ENCODE peak calls at places on chromosomes 12 and 14, in four cellular contexts. R is Caki2, Z is anterior cingulate cortex, A is activated T-cell treated with anti-CD3 and anti-CD28 coated beads for 1 hour. T is an unnamed sample.

GRCh38 chr14:24873551-24873950 is 176.4 kb downstream of the STXBP6 start:
- DNase-seq in A (no peak), Z (no peak), R (no peak), T (no peak)

GRCh38 chr14:88323086-88323519 is at the start of gene KCNK10:
- DNase-seq in Z (no peak), A (no peak), R (peak), T (peak)

GRCh38 chr12:95096852-95097251 is 23.4 kb upstream of the NR2C1 start:
- DNase-seq in R (no peak), A (no peak), Z (no peak), T (peak)

GRCh38 chr12:114275937-114276785 is 129.8 kb downstream of the TBX5 start:
- DNase-seq in Z (no peak), R (no peak), A (no peak), T (no peak)

GRCh38 chr14:87992349-87992719 is 648 bp downstream of the GALC start:
- DNase-seq in Z (peak), R (no peak), A (no peak), T (peak)

GRCh38 chr14:78673845-78674244 is 503.7 kb downstream of the NRXN3 start:
- DNase-seq in A (no peak), R (no peak), Z (no peak), T (no peak)

GRCh38 chr12:52442600-52443061 is 8.5 kb upstream of the KRT75 start:
- DNase-seq in R (peak), A (no peak), Z (no peak), T (no peak)

GRCh38 chr14:32494566-32495434 is 165.7 kb downstream of the AKAP6 start:
- DNase-seq in Z (no peak), A (no peak), R (no peak), T (no peak)

GRCh38 chr14:59215353-59215752 is 26.9 kb downstream of the DAAM1 start:
- DNase-seq in R (no peak), A (no peak), Z (peak), T (peak)

GRCh38 chr12:90802727-90803126 is 152.2 kb downstream of the CCER1 start:
- DNase-seq in Z (no peak), R (no peak), A (no peak), T (no peak)

GRCh38 chr14:43012817-43013216 is 1406.1 kb downstream of the LRFN5 start:
- DNase-seq in R (no peak), A (no peak), Z (no peak), T (no peak)